ENCODE peak calls at places on chromosomes 16 and 17, in four cellular contexts. One of them, this sample, is unnamed.

GRCh38 chr17:7478276-7479138 is 924 bp downstream of the ZBTB4 start:
- DNase-seq in heart left ventricle: peak
- DNase-seq in SW 1271: no peak
- DNase-seq in fibroblast of lung: peak
- DNase-seq in this sample: peak

GRCh38 chr16:27461483-27462171 is 59.7 kb downstream of the IL21R start:
- DNase-seq in heart left ventricle: no peak
- DNase-seq in SW 1271: no peak
- DNase-seq in fibroblast of lung: peak
- DNase-seq in this sample: no peak

GRCh38 chr16:87602821-87603683 is 744 bp downstream of the JPH3 start:
- DNase-seq in heart left ventricle: no peak
- DNase-seq in SW 1271: no peak
- DNase-seq in fibroblast of lung: no peak
- DNase-seq in this sample: no peak

GRCh38 chr17:21167303-21167702 is 40.5 kb downstream of the DHRS7B start:
- DNase-seq in heart left ventricle: no peak
- DNase-seq in SW 1271: no peak
- DNase-seq in fibroblast of lung: no peak
- DNase-seq in this sample: no peak

GRCh38 chr16:65002265-65002664 is 119.6 kb downstream of the CDH11 start:
- DNase-seq in heart left ventricle: no peak
- DNase-seq in SW 1271: no peak
- DNase-seq in fibroblast of lung: peak
- DNase-seq in this sample: no peak

GRCh38 chr17:43438626-43439529 is 40.1 kb downstream of the ARL4D start:
- DNase-seq in heart left ventricle: no peak
- DNase-seq in SW 1271: no peak
- DNase-seq in fibroblast of lung: peak
- DNase-seq in this sample: no peak

GRCh38 chr16:78751601-78752000 is 652.1 kb downstream of the WWOX start:
- DNase-seq in heart left ventricle: no peak
- DNase-seq in SW 1271: no peak
- DNase-seq in fibroblast of lung: no peak
- DNase-seq in this sample: no peak

GRCh38 chr17:2050871-2051387 is 4.0 kb upstream of the HIC1 start:
- DNase-seq in heart left ventricle: peak
- DNase-seq in SW 1271: no peak
- DNase-seq in fibroblast of lung: peak
- DNase-seq in this sample: no peak